ENCODE peak calls at places on chromosomes 1 and 21, in four cellular contexts. T, R, D and W are unnamed samples. For H3K4me1, the result is how much of the 10 kb centered on the place peaks cover.

GRCh38 chr1:55579332-55579996 is 364.3 kb upstream of the USP24 start:
- DNase-seq in R (no peak), D (no peak), T (no peak), W (no peak)

GRCh38 chr1:53697671-53698380 is 41.1 kb downstream of the GLIS1 start:
- DNase-seq in T (no peak), R (no peak), D (no peak), W (no peak)

GRCh38 chr1:175191654-175192053 is 922 bp downstream of the KIAA0040 start:
- DNase-seq in T (no peak), D (no peak), R (no peak), W (no peak)

GRCh38 chr1:219751870-219752269 is 139.0 kb upstream of the ZC3H11B start:
- DNase-seq in D (no peak), T (no peak), R (no peak), W (no peak)

GRCh38 chr21:34743831-34744230 is 75.0 kb downstream of the CLIC6 start:
- DNase-seq in D (no peak), T (no peak), R (no peak), W (no peak)

GRCh38 chr1:55012661-55013060 is 13.9 kb downstream of the BSND start:
- DNase-seq in D (no peak), R (no peak), T (no peak), W (no peak)

GRCh38 chr1:22450421-22451021 is 1.1 kb upstream of the ZBTB40 start:
- DNase-seq in D (peak), T (no peak), R (no peak), W (no peak)

GRCh38 chr1:162498442-162498785 is 796 bp downstream of the UHMK1 start:
- DNase-seq in T (no peak), R (no peak), D (no peak), W (no peak)

GRCh38 chr21:29441651-29442050 is 142.9 kb downstream of the BACH1 start:
- DNase-seq in D (no peak), R (no peak), T (no peak), W (no peak)

GRCh38 chr21:45390121-45390751 is 14.7 kb upstream of the COL18A1 start:
- DNase-seq in T (no peak), R (no peak), D (no peak), W (no peak)

GRCh38 chr1:243263824-243264223 is 8.0 kb downstream of the SDCCAG8 start:
- DNase-seq in D (no peak), R (no peak), T (no peak), W (no peak)

GRCh38 chr1:197327776-197328364 is 59.8 kb downstream of the CRB1 start:
- DNase-seq in D (no peak), R (no peak), T (no peak), W (no peak)

GRCh38 chr1:109777980-109778625 is 14.4 kb upstream of the EPS8L3 start:
- DNase-seq in D (no peak), R (no peak), T (no peak), W (no peak)

GRCh38 chr1:85700422-85700821 is 7.8 kb downstream of the ZNHIT6 start:
- DNase-seq in R (no peak), D (no peak), T (no peak), W (no peak)

GRCh38 chr1:55702064-55702463 is 486.9 kb upstream of the USP24 start:
- DNase-seq in D (peak), R (no peak), T (no peak), W (no peak)

GRCh38 chr1:40476924-40477679 is at the start of gene ZFP69:
- DNase-seq in T (peak), D (peak), R (no peak), W (peak)

GRCh38 chr1:171801395-171801990 is 20.0 kb downstream of the METTL13 start:
- DNase-seq in T (no peak), R (no peak), D (peak), W (peak)

GRCh38 chr1:202688401-202688800 is 21.9 kb downstream of the SYT2 start:
- DNase-seq in R (no peak), T (no peak), D (no peak), W (no peak)

GRCh38 chr1:156599811-156600210 is 1.5 kb downstream of the GPATCH4 start:
- DNase-seq in R (no peak), D (peak), T (no peak), W (no peak)

GRCh38 chr1:151455231-151455630 is 4.1 kb downstream of the POGZ start:
- DNase-seq in D (no peak), R (no peak), T (no peak), W (no peak)
- H3K4me1 ChIP-seq in D (under half), R (under half), T (under half), W (under half)

GRCh38 chr1:152461544-152461943 is 47.5 kb upstream of the CRNN start:
- DNase-seq in D (peak), R (no peak), T (peak), W (peak)
- TF ChIP-seq ZNF274 in D (no peak), R (no peak), T (no peak), W (no peak)

GRCh38 chr1:2925923-2926322 is 95.3 kb upstream of the ACTRT2 start:
- DNase-seq in T (no peak), D (no peak), R (no peak), W (no peak)
- TF ChIP-seq SUZ12 in T (no peak), D (no peak), R (no peak), W (no peak)

GRCh38 chr1:98330224-98330623 is 331.3 kb upstream of the SNX7 start:
- DNase-seq in T (no peak), R (no peak), D (no peak), W (no peak)

GRCh38 chr1:98328855-98329254 is 332.7 kb upstream of the SNX7 start:
- DNase-seq in R (no peak), T (no peak), D (no peak), W (no peak)

GRCh38 chr1:98323906-98324358 is 337.6 kb upstream of the SNX7 start:
- DNase-seq in R (no peak), D (no peak), T (no peak), W (peak)

GRCh38 chr1:98325646-98326441 is 335.7 kb upstream of the SNX7 start:
- DNase-seq in R (no peak), T (no peak), D (peak), W (no peak)

GRCh38 chr1:98327151-98327918 is 334.2 kb upstream of the SNX7 start:
- DNase-seq in D (no peak), R (no peak), T (no peak), W (no peak)
- H3K4me1 ChIP-seq in D (under half), R (under half), T (under half), W (under half)

GRCh38 chr1:21323091-21323490 is 32.8 kb upstream of the ECE1 start:
- DNase-seq in D (no peak), R (no peak), T (no peak), W (no peak)
- TF ChIP-seq ZNF274 in D (no peak), R (no peak), T (no peak), W (no peak)

DNA sequence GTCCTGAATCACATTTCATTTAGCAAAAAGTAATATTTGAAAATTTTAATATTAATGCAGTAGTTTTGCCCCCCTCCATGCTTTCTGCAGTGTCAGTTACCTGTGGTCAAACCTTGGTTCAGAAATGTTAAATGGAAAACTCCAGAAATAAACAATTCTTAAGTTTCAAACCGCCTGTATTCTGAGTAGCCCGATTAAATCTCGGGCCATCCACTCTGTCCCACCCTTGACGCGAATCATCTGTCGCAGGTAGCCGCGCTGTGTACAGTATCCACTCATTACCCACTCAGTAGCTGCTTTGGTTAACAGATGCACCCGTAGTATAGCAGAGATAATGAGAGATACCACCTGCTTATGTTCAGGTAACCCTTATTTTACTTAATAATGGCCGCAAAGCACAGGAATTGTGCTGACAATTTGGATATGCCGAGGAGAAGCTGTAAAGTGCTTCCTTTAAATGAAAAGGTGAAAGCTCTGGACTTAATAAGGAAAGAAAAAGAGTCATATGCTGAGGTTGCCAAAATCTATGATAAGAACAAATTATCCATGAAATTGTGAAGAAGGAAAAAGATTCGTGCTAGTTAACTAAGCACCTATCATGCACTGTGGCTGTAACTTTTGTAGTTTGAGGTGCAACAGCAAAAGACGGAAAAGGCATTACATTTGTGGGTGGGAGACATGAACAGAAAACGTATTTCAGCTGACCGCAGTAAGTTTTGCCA is 889 bp upstream of the SCYL3 start:
- DNase-seq in D (no peak), T (no peak), R (no peak), W (no peak)
- TF ChIP-seq SUZ12 in D (no peak), T (no peak), R (no peak), W (no peak)